ENCODE peak calls at places on chromosome 14, in seven cellular contexts. One of them, this sample, is unnamed.

GRCh38 chr14:31169877-31170276 is 37.7 kb downstream of the HECTD1 start:
- DNase-seq in amygdala: no peak
- DNase-seq in Caki2: no peak
- DNase-seq in activated naive CD8-positive, alpha-beta T cell treated with anti-CD3 and anti-CD28 coated beads, Interleukin-2, amount 50 U/mL, for 24 hours: no peak
- DNase-seq in left lung: no peak
- DNase-seq in AG04450: no peak
- DNase-seq in astrocyte of the spinal cord: no peak
- DNase-seq in this sample: no peak

GRCh38 chr14:72463291-72463866 is 430.5 kb downstream of the DPF3 start:
- DNase-seq in AG04450: no peak
- DNase-seq in astrocyte of the spinal cord: peak
- DNase-seq in left lung: no peak
- DNase-seq in Caki2: peak
- DNase-seq in activated naive CD8-positive, alpha-beta T cell treated with anti-CD3 and anti-CD28 coated beads, Interleukin-2, amount 50 U/mL, for 24 hours: no peak
- DNase-seq in amygdala: no peak
- DNase-seq in this sample: no peak

GRCh38 chr14:34243001-34243400 is 219.0 kb downstream of the SPTSSA start:
- DNase-seq in left lung: no peak
- DNase-seq in AG04450: no peak
- DNase-seq in amygdala: no peak
- DNase-seq in activated naive CD8-positive, alpha-beta T cell treated with anti-CD3 and anti-CD28 coated beads, Interleukin-2, amount 50 U/mL, for 24 hours: no peak
- DNase-seq in Caki2: no peak
- DNase-seq in astrocyte of the spinal cord: no peak
- DNase-seq in this sample: no peak

GRCh38 chr14:41662780-41663477 is 56.3 kb downstream of the LRFN5 start:
- DNase-seq in activated naive CD8-positive, alpha-beta T cell treated with anti-CD3 and anti-CD28 coated beads, Interleukin-2, amount 50 U/mL, for 24 hours: no peak
- DNase-seq in amygdala: no peak
- DNase-seq in astrocyte of the spinal cord: no peak
- DNase-seq in AG04450: no peak
- DNase-seq in Caki2: no peak
- DNase-seq in left lung: no peak
- DNase-seq in this sample: no peak

GRCh38 chr14:65565948-65566347 is 153.4 kb downstream of the FUT8 start:
- DNase-seq in left lung: no peak
- DNase-seq in astrocyte of the spinal cord: no peak
- DNase-seq in activated naive CD8-positive, alpha-beta T cell treated with anti-CD3 and anti-CD28 coated beads, Interleukin-2, amount 50 U/mL, for 24 hours: no peak
- DNase-seq in AG04450: no peak
- DNase-seq in amygdala: no peak
- DNase-seq in Caki2: peak
- DNase-seq in this sample: no peak

GRCh38 chr14:21802441-21802840 is 128.8 kb upstream of the OR4E1 start:
- DNase-seq in astrocyte of the spinal cord: no peak
- DNase-seq in activated naive CD8-positive, alpha-beta T cell treated with anti-CD3 and anti-CD28 coated beads, Interleukin-2, amount 50 U/mL, for 24 hours: no peak
- DNase-seq in Caki2: no peak
- DNase-seq in amygdala: no peak
- DNase-seq in left lung: no peak
- DNase-seq in AG04450: no peak
- DNase-seq in this sample: no peak

GRCh38 chr14:98775892-98776291 is 496.1 kb downstream of the BCL11B start:
- DNase-seq in amygdala: no peak
- DNase-seq in Caki2: no peak
- DNase-seq in left lung: no peak
- DNase-seq in AG04450: no peak
- DNase-seq in activated naive CD8-positive, alpha-beta T cell treated with anti-CD3 and anti-CD28 coated beads, Interleukin-2, amount 50 U/mL, for 24 hours: no peak
- DNase-seq in astrocyte of the spinal cord: no peak
- DNase-seq in this sample: no peak

GRCh38 chr14:61229475-61229888 is 51.7 kb downstream of the TMEM30B start:
- DNase-seq in activated naive CD8-positive, alpha-beta T cell treated with anti-CD3 and anti-CD28 coated beads, Interleukin-2, amount 50 U/mL, for 24 hours: no peak
- DNase-seq in astrocyte of the spinal cord: no peak
- DNase-seq in left lung: no peak
- DNase-seq in AG04450: no peak
- DNase-seq in Caki2: no peak
- DNase-seq in amygdala: no peak
- DNase-seq in this sample: no peak

GRCh38 chr14:35349966-35350365 is 54.6 kb downstream of the NFKBIA start:
- DNase-seq in AG04450: no peak
- DNase-seq in Caki2: no peak
- DNase-seq in left lung: no peak
- DNase-seq in astrocyte of the spinal cord: no peak
- DNase-seq in activated naive CD8-positive, alpha-beta T cell treated with anti-CD3 and anti-CD28 coated beads, Interleukin-2, amount 50 U/mL, for 24 hours: no peak
- DNase-seq in amygdala: no peak
- DNase-seq in this sample: no peak

GRCh38 chr14:101082036-101082435 is 178.5 kb upstream of the RTL1 start:
- DNase-seq in Caki2: no peak
- DNase-seq in AG04450: no peak
- DNase-seq in amygdala: no peak
- DNase-seq in astrocyte of the spinal cord: no peak
- DNase-seq in left lung: no peak
- DNase-seq in activated naive CD8-positive, alpha-beta T cell treated with anti-CD3 and anti-CD28 coated beads, Interleukin-2, amount 50 U/mL, for 24 hours: no peak
- DNase-seq in this sample: no peak

GRCh38 chr14:59325906-59326305 is 137.4 kb downstream of the DAAM1 start:
- DNase-seq in Caki2: no peak
- DNase-seq in left lung: no peak
- DNase-seq in astrocyte of the spinal cord: peak
- DNase-seq in amygdala: no peak
- DNase-seq in AG04450: no peak
- DNase-seq in activated naive CD8-positive, alpha-beta T cell treated with anti-CD3 and anti-CD28 coated beads, Interleukin-2, amount 50 U/mL, for 24 hours: no peak
- DNase-seq in this sample: no peak

GRCh38 chr14:63308723-63309317 is 9.9 kb downstream of the GPHB5 start:
- DNase-seq in astrocyte of the spinal cord: no peak
- DNase-seq in activated naive CD8-positive, alpha-beta T cell treated with anti-CD3 and anti-CD28 coated beads, Interleukin-2, amount 50 U/mL, for 24 hours: peak
- DNase-seq in left lung: no peak
- DNase-seq in Caki2: peak
- DNase-seq in AG04450: no peak
- DNase-seq in amygdala: no peak
- DNase-seq in this sample: no peak

GRCh38 chr14:105855893-105856675 is 329.7 kb downstream of the TMEM121 start:
- DNase-seq in Caki2: no peak
- DNase-seq in astrocyte of the spinal cord: no peak
- DNase-seq in left lung: peak
- DNase-seq in amygdala: no peak
- DNase-seq in AG04450: no peak
- DNase-seq in activated naive CD8-positive, alpha-beta T cell treated with anti-CD3 and anti-CD28 coated beads, Interleukin-2, amount 50 U/mL, for 24 hours: no peak
- DNase-seq in this sample: no peak

GRCh38 chr14:23605931-23606585 is 27.5 kb upstream of the JPH4 start:
- DNase-seq in AG04450: no peak
- DNase-seq in Caki2: no peak
- DNase-seq in left lung: no peak
- DNase-seq in astrocyte of the spinal cord: no peak
- DNase-seq in amygdala: no peak
- DNase-seq in activated naive CD8-positive, alpha-beta T cell treated with anti-CD3 and anti-CD28 coated beads, Interleukin-2, amount 50 U/mL, for 24 hours: no peak
- DNase-seq in this sample: no peak

GRCh38 chr14:60090864-60091519 is 731 bp upstream of the PCNX4 start:
- DNase-seq in Caki2: no peak
- DNase-seq in AG04450: no peak
- DNase-seq in left lung: no peak
- DNase-seq in amygdala: peak
- DNase-seq in astrocyte of the spinal cord: peak
- DNase-seq in activated naive CD8-positive, alpha-beta T cell treated with anti-CD3 and anti-CD28 coated beads, Interleukin-2, amount 50 U/mL, for 24 hours: peak
- DNase-seq in this sample: no peak

GRCh38 chr14:71703477-71703876 is 228.8 kb upstream of the RGS6 start:
- DNase-seq in Caki2: no peak
- DNase-seq in astrocyte of the spinal cord: peak
- DNase-seq in amygdala: no peak
- DNase-seq in AG04450: no peak
- DNase-seq in left lung: no peak
- DNase-seq in activated naive CD8-positive, alpha-beta T cell treated with anti-CD3 and anti-CD28 coated beads, Interleukin-2, amount 50 U/mL, for 24 hours: no peak
- DNase-seq in this sample: no peak

GRCh38 chr14:64544607-64545312 is 4.2 kb downstream of the HSPA2 start:
- DNase-seq in AG04450: no peak
- DNase-seq in astrocyte of the spinal cord: no peak
- DNase-seq in Caki2: no peak
- DNase-seq in left lung: no peak
- DNase-seq in activated naive CD8-positive, alpha-beta T cell treated with anti-CD3 and anti-CD28 coated beads, Interleukin-2, amount 50 U/mL, for 24 hours: no peak
- DNase-seq in amygdala: no peak
- DNase-seq in this sample: no peak

GRCh38 chr14:71932229-71932951 is at the start of gene RGS6:
- DNase-seq in left lung: peak
- DNase-seq in AG04450: no peak
- DNase-seq in astrocyte of the spinal cord: no peak
- DNase-seq in activated naive CD8-positive, alpha-beta T cell treated with anti-CD3 and anti-CD28 coated beads, Interleukin-2, amount 50 U/mL, for 24 hours: peak
- DNase-seq in amygdala: no peak
- DNase-seq in Caki2: no peak
- DNase-seq in this sample: no peak

GRCh38 chr14:67385618-67386017 is 25.5 kb downstream of the EIF2S1 start:
- DNase-seq in AG04450: no peak
- DNase-seq in amygdala: no peak
- DNase-seq in Caki2: no peak
- DNase-seq in left lung: no peak
- DNase-seq in astrocyte of the spinal cord: no peak
- DNase-seq in activated naive CD8-positive, alpha-beta T cell treated with anti-CD3 and anti-CD28 coated beads, Interleukin-2, amount 50 U/mL, for 24 hours: no peak
- DNase-seq in this sample: no peak